ENCODE peak calls at places on chromosomes 11 and 22, in four cellular contexts. I is Caco-2, D is body of pancreas, S is tibial nerve. X is an unnamed sample.

GRCh38 chr11:118572914-118573550 is 823 bp downstream of the ARCN1 start:
- DNase-seq in I (no peak), D (no peak), S (no peak), X (no peak)

GRCh38 chr11:93727985-93728791 is 13.1 kb downstream of the TAF1D start:
- DNase-seq in I (no peak), D (no peak), S (no peak), X (no peak)

GRCh38 chr11:57203359-57203758 is 21.6 kb downstream of the LRRC55 start:
- DNase-seq in I (no peak), D (peak; percentile 63), S (peak; percentile 56), X (no peak)

GRCh38 chr11:61911701-61912529 is 5.5 kb downstream of the RAB3IL1 start:
- DNase-seq in I (no peak), D (no peak), S (no peak), X (no peak)

GRCh38 chr22:22047776-22048175 is 65.2 kb upstream of the TOP3B start:
- DNase-seq in I (no peak), D (no peak), S (no peak), X (no peak)

GRCh38 chr11:126186031-126186698 is 25.3 kb downstream of the RPUSD4 start:
- DNase-seq in I (no peak), D (no peak), S (peak; percentile 21), X (no peak)

GRCh38 chr11:134313821-134314607 is 17.8 kb upstream of the GLB1L2 start:
- DNase-seq in I (no peak), D (peak; percentile 76), S (no peak), X (no peak)

GRCh38 chr11:47359586-47359985 is 7.1 kb upstream of the MYBPC3 start:
- DNase-seq in I (no peak), D (no peak), S (no peak), X (no peak)

GRCh38 chr22:50034126-50035081 is 21.8 kb upstream of the IL17REL start:
- DNase-seq in I (no peak), D (no peak), S (no peak), X (no peak)

GRCh38 chr22:42294034-42294985 is 23.9 kb upstream of the TCF20 start:
- DNase-seq in I (peak; percentile 78), D (peak; percentile 55), S (no peak), X (no peak)

GRCh38 chr11:93213622-93214021 is 15.8 kb upstream of the SLC36A4 start:
- DNase-seq in I (no peak), D (no peak), S (no peak), X (no peak)

GRCh38 chr11:6876914-6877313 is 489 bp downstream of the OR10A4 start:
- DNase-seq in I (no peak), D (no peak), S (no peak), X (no peak)

GRCh38 chr22:11253000-11253511 is 4274.9 kb upstream of the OR11H1 start:
- DNase-seq in I (no peak), D (no peak), S (no peak), X (no peak)

GRCh38 chr11:72236774-72237111 is 7.2 kb downstream of the PHOX2A start:
- DNase-seq in I (no peak), D (no peak), S (no peak), X (no peak)

GRCh38 chr11:62710001-62710345 is 2.5 kb downstream of the GNG3 start:
- DNase-seq in I (no peak), D (no peak), S (no peak), X (no peak)

GRCh38 chr11:45089845-45090499 is 56.5 kb upstream of the PRDM11 start:
- DNase-seq in I (no peak), D (no peak), S (no peak), X (no peak)

GRCh38 chr22:39739338-39740027 is 154.1 kb downstream of the ENTHD1 start:
- DNase-seq in I (no peak), D (no peak), S (no peak), X (no peak)

GRCh38 chr11:117171648-117172051 is 6.9 kb upstream of the SIDT2 start:
- DNase-seq in I (no peak), D (no peak), S (no peak), X (no peak)

GRCh38 chr11:113850188-113850587 is 25.2 kb downstream of the USP28 start:
- DNase-seq in I (no peak), D (no peak), S (no peak), X (no peak)

GRCh38 chr11:68784653-68785052 is 33.3 kb upstream of the TESMIN start:
- DNase-seq in I (no peak), D (no peak), S (no peak), X (no peak)

GRCh38 chr22:50704510-50705218 is 32.0 kb downstream of the SHANK3 start:
- DNase-seq in I (no peak), D (no peak), S (no peak), X (no peak)

GRCh38 chr11:70207531-70208131 is 4.5 kb downstream of the FADD start:
- DNase-seq in I (no peak), D (no peak), S (no peak), X (no peak)

GRCh38 chr11:32659672-32660071 is 76.0 kb downstream of the EIF3M start:
- DNase-seq in I (no peak), D (no peak), S (no peak), X (no peak)
- TF ChIP-seq CTCF in I (no peak), D (no peak), S (no peak), X (no peak)

GRCh38 chr11:37532271-37532670 is 934.2 kb upstream of the RAG2 start:
- DNase-seq in I (no peak), D (no peak), S (no peak), X (no peak)
- TF ChIP-seq CTCF in I (no peak), D (no peak), S (no peak), X (no peak)

GRCh38 chr11:17716807-17717206 is 2.6 kb upstream of the MYOD1 start:
- DNase-seq in I (no peak), D (no peak), S (no peak), X (no peak)
- TF ChIP-seq CTCF in I (no peak), D (no peak), S (no peak), X (no peak)

DNA sequence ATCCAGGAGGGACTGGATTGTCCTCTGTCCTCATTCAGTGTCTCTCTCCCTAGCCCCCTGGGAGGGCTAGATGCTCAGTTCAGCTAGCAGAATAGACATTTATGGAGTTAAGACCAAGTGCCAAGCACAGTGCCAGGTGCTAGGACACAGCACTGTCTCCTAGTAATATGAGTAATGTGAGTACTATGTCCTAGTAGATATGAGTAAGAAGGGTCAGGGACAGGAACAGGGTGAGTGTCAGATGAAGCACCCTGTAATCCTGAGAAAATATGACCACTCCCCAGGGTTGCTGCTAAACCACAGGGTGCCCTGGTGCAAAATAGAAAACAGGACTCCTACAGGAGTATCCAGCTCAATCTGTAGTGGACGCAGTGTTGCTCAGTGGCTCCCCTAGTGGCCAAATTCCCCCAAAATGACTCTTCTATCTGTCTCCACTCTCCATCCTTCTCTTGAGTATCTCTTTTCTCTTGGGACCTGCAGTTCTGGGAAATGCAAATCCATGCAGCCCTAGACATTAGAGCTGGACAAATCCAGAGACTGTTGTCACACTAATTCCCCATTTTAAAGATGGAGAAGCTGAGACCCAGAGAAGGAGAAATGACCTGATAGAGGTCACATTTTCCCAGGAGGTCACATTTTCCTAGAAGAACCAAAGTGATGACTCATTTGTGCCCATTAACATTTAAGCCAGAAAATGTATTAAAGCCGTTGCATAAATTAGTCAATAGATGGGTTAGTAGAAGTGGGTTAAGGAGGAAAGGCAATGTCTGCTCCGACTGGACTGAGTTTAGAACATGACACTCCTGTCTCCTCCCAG is 214.3 kb downstream of the NXPE2 start:
- DNase-seq in I (peak; percentile 53), D (no peak), S (no peak), X (no peak)
- TF ChIP-seq CTCF in I (peak; percentile 79), D (no peak), S (no peak), X (peak; percentile 21)

GRCh38 chr22:37021041-37021440 is 1.5 kb downstream of the MPST start:
- DNase-seq in I (no peak), D (no peak), S (no peak), X (no peak)

GRCh38 chr22:37018086-37018814 is 997 bp downstream of the TST start:
- DNase-seq in I (no peak), D (peak; percentile 25), S (no peak), X (no peak)

GRCh38 chr22:37018815-37019308 is 385 bp downstream of the TST start:
- DNase-seq in I (peak; percentile 65), D (peak; percentile 53), S (peak; percentile 49), X (no peak)

GRCh38 chr22:37020192-37020479 is 594 bp downstream of the MPST start:
- DNase-seq in I (no peak), D (no peak), S (peak; percentile 35), X (no peak)

GRCh38 chr22:37019309-37020191 is at the start of the genes MPST and TST:
- DNase-seq in I (peak; percentile 85), D (peak; percentile 86), S (peak; percentile 51), X (peak; percentile 40)
- TF ChIP-seq CTCF in I (no peak), D (peak; percentile 36), S (peak; percentile 84), X (no peak)

GRCh38 chr11:86571273-86571948 is 101.0 kb downstream of the ME3 start:
- DNase-seq in I (peak; percentile 93), D (no peak), S (no peak), X (no peak)
- TF ChIP-seq CTCF in I (peak; percentile 96), D (no peak), S (no peak), X (peak; percentile 33)

GRCh38 chr11:65932558-65932919 is 12.7 kb upstream of the TSGA10IP start:
- DNase-seq in I (peak; percentile 49), D (no peak), S (no peak), X (no peak)
- TF ChIP-seq CTCF in I (no peak), D (no peak), S (no peak), X (no peak)